ENCODE peak calls at places on chromosomes 3 and 15, in eight cellular contexts. I is uterus; Z is foreskin keratinocyte; W is A549; J is heart right ventricle; E is stomach; K is CD8-positive, alpha-beta memory T cell; U is adrenal gland. V is an unnamed sample. For H3K4me1, the result is how much of the 10 kb centered on the place peaks cover.

GRCh38 chr3:133937061-133937686 is 41.5 kb upstream of the RAB6B start:
- DNase-seq in I (no peak), Z (no peak), W (no peak), J (no peak), E (peak), K (no peak), U (no peak), V (peak)

GRCh38 chr3:179933079-179933478 is 103.7 kb downstream of the PEX5L start:
- DNase-seq in I (no peak), Z (no peak), W (no peak), J (no peak), E (no peak), K (no peak), U (no peak), V (no peak)

GRCh38 chr3:101913173-101913572 is 63.9 kb downstream of the NFKBIZ start:
- DNase-seq in I (no peak), Z (peak), W (no peak), J (no peak), E (no peak), K (no peak), U (no peak), V (no peak)

GRCh38 chr3:94071713-94072284 is 8.9 kb downstream of the NSUN3 start:
- DNase-seq in I (no peak), Z (no peak), W (no peak), J (no peak), E (no peak), K (no peak), U (no peak), V (no peak)

GRCh38 chr3:132354916-132355702 is 37.9 kb downstream of the ACP3 start:
- DNase-seq in I (no peak), Z (peak), W (no peak), J (no peak), E (no peak), K (no peak), U (no peak), V (no peak)

GRCh38 chr3:52280046-52280445 is 1.6 kb upstream of the WDR82 start:
- DNase-seq in I (no peak), Z (no peak), W (no peak), J (no peak), E (no peak), K (no peak), U (no peak), V (no peak)

GRCh38 chr3:3180421-3180820 is 930 bp upstream of the CRBN start:
- DNase-seq in I (no peak), Z (no peak), W (no peak), J (no peak), E (no peak), K (no peak), U (no peak), V (no peak)

GRCh38 chr3:16448691-16449090 is 64.8 kb downstream of the RFTN1 start:
- DNase-seq in I (peak), Z (peak), W (peak), J (peak), E (peak), K (no peak), U (peak), V (peak)

GRCh38 chr15:41607033-41607432 is 48.0 kb downstream of the TYRO3 start:
- DNase-seq in I (no peak), Z (peak), W (no peak), J (no peak), E (no peak), K (no peak), U (no peak), V (no peak)

GRCh38 chr15:83983634-83984458 is 251.7 kb upstream of the GOLGA6L4 start:
- DNase-seq in I (no peak), Z (no peak), W (no peak), J (no peak), E (no peak), K (no peak), U (no peak), V (no peak)

DNA sequence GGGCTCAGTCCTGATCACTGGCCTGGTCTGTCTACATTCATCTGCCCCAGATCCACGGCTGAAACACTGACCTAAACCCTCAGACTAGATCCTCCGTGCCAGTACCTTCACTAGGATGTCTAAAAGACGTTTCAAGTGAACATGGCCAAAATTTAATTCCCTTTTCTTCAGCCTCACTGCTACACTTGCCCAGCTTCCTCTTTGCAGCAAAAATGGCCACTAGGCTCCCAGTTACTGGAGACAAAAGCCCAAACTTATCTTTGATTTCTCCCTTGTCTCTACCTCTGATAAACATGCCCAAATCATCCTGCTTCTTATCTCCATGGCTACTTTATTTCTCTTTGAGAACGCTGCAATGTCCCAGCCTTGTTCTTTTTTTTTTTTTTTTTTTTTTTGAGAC is 1.6 kb downstream of the RASSF1 start:
- DNase-seq in I (no peak), Z (no peak), W (no peak), J (no peak), E (no peak), K (no peak), U (no peak), V (no peak)
- H3K4me1 ChIP-seq in I (under half), Z (under half), W (under half), J (half or more), E (half or more), K (half or more), U (under half), V (under half)

DNA sequence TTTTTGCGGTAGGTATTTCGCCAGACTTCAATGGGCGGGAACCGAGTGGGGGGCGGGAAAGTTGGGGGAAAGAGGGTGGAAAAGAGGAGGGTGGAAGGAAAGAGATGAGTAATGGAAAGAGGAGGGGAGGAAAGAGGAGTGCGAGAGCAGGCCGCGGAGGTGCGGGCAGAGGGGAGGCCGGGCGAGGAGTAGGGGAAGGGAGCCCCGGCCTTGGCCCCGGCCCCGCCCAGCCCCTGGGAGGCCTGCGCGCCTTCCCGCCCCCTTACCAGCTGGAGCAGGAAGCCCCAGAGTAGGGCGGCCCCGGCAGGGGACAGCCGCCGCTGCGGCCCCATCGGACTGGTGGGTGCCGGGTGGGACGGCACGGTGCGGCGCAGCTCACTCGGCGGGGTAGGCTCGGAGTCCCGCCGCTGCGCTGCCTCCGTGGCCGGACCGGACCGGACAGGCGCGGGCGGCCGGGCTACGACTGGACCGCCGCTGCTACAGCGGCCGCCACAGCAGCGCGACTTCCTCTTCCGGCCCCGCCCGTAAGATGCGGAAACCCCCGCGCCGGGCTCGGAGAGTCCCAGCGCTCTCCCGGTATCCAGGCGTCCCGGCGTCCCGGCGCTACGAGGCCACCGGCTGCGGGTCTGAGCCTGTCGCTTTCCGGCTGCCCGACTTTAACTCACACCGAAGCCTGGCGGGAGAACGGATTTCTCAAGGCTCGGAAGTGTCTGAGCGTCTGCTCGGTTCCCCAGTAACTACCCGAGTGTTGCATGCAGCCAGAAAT is at the start of gene SPPL2A:
- DNase-seq in I (peak), Z (peak), W (peak), J (peak), E (peak), K (peak), U (peak), V (peak)
- H3K27ac ChIP-seq in I (peak), Z (peak), W (peak), J (peak), E (peak), K (peak), U (peak), V (peak)

DNA sequence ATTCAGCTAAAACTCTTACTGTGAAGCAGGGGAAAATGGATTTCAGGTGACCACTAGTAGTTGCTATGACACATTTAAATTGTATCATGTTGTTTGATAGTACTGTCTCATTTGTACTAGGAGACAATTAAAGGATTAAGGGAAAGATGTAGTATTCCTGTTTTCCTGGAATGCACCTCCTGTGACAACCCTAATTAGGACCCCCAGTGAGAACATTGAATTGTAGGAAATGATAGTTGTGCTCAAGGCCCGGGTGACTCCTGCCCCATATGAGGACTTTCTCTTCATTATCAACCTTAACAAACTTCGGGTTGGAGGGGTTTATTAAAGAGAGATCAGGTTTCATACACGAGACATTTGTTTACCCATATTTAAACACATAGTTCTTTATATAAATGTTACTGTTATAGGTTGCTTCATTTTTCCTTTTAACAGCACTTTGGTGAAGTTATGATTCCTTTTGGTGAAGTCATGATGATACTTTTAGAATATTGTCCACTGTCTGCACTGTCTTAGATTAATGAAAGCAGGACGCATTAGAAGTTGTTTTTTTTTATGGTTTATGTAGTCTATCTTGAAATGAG is 392.6 kb upstream of the NAALADL2 start:
- DNase-seq in I (no peak), Z (no peak), W (no peak), J (no peak), E (no peak), K (no peak), U (no peak), V (no peak)
- H3K4me1 ChIP-seq in I (under half), Z (under half), W (under half), J (under half), E (under half), K (under half), U (under half), V (under half)

DNA sequence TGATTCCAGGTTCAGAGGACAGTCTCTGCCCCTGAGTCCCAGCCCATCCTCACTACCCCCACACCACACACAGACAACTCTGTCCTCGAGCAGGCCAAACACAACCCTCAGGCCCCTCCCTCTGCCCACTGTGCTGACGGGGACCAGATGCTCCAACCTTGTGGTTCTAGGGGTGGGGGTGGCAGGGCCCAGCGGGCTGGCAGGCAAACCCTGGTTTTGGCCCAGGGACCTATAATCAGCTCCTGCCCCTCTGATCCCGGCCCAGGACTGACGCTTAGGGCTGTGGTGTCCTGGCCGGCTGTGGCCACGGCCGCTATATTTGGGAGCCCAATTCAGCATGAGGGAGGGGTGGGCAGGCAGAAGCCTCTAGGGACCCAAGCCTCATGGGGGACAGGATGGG is 5.1 kb upstream of the MYL3 start:
- DNase-seq in I (no peak), Z (no peak), W (no peak), J (no peak), E (no peak), K (no peak), U (no peak), V (no peak)
- H3K27ac ChIP-seq in I (peak), Z (no peak), W (no peak), J (peak), E (no peak), K (no peak), U (no peak), V (no peak)

DNA sequence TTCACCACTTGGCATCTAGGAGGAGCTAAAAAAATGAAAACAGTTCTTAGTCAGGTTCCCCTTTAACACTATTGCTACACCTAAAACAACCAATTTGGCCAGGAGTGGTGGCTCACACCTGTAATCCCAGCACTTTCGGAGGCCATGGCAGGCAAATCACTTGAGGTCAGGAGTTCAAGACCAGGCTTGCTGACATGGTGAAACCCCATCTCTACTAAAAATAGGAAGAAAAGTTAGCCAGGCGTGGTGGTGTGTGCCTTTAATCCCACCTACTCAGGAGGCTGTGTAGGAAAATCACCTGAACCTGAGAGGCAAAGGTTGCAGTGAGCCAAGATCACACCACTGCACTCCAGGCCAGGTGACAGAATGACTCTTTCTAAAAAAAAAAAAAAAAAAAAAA is 124.1 kb downstream of the DGKG start:
- DNase-seq in I (no peak), Z (no peak), W (no peak), J (no peak), E (no peak), K (no peak), U (no peak), V (no peak)
- H3K4me1 ChIP-seq in I (under half), Z (under half), W (under half), J (half or more), E (under half), K (under half), U (under half), V (under half)

DNA sequence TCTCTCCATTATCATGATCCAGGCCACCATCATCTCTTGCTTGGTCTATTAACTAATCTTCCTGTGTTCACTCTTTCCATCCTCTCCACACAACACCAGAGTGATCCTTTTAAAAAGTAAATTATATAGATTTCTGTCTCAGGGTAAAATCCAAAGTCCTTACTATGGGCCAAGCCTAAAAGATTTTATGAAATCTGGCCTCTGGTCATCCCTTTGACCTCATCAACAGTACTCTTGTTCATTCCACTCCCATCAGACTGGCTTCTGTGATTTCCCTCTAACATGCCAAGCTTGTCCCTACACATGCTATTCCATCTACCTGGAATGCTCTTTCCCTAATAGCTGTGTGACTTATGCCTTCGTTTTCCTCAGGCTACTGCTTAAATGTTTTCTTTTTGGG is 8.3 kb upstream of the TIPARP start:
- DNase-seq in I (no peak), Z (no peak), W (no peak), J (no peak), E (no peak), K (no peak), U (no peak), V (no peak)
- H3K27ac ChIP-seq in I (no peak), Z (no peak), W (no peak), J (no peak), E (no peak), K (no peak), U (no peak), V (no peak)

GRCh38 chr3:119310052-119310451 is 15.9 kb downstream of the ARHGAP31 start:
- DNase-seq in I (no peak), Z (peak), W (no peak), J (no peak), E (no peak), K (no peak), U (no peak), V (no peak)
- H3K4me1 ChIP-seq in I (under half), Z (under half), W (under half), J (half or more), E (under half), K (under half), U (under half), V (under half)

DNA sequence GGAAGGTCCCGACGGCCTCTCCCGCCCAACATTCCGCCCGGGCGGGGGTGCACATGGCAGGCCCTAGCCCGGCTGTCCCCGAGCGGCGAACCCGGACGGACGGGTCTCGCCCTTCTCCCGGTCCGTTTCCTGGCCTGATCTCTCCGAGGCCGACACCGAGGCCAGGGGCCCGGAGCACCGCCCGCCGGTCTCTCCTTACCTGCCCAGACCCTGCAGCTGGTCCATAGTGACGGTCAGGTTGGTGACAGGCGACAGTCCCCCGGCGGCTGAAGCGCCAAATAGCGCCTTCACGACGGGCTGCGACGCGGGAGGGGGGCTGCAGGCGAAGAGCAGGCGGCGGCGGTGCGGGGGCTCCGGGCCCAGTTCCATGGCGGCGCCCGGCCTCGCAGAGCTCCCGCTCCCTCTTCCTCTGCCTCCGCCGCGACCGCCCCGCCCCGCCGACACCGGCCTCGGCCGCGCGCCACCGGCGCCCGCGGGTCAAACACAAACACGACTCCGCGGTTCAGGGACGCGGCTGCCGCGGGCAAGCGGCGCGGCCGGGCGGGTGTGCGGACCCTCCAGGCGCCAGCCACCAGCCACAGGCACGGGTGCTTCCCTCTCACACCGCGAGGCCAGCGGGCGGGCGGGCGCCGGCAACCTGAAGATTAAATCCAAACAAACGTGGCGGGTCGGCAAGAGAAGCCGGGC is 495 bp downstream of the CDC25A start:
- DNase-seq in I (peak), Z (peak), W (no peak), J (peak), E (peak), K (peak), U (peak), V (peak)
- H3K27ac ChIP-seq in I (no peak), Z (peak), W (peak), J (peak), E (peak), K (peak), U (peak), V (no peak)

V was measured in aorta.